ENCODE peak calls at places on chromosomes 1 and 21, in four cellular contexts. V is NCI-H1694; H is fibroblast of pulmonary artery; W is CD8-positive, alpha-beta memory T cell. D is an unnamed sample.

GRCh38 chr1:214632091-214632490 is 29.1 kb downstream of the CENPF start:
- DNase-seq in V (no peak), H (no peak), W (peak), D (no peak)

GRCh38 chr1:241579434-241579833 is 47.3 kb downstream of the KMO start:
- DNase-seq in V (no peak), H (no peak), W (no peak), D (no peak)

GRCh38 chr1:227780101-227781044 is 35.1 kb upstream of the PRSS38 start:
- DNase-seq in V (peak), H (no peak), W (no peak), D (peak)

GRCh38 chr21:26117324-26117971 is 53.1 kb downstream of the APP start:
- DNase-seq in V (no peak), H (no peak), W (no peak), D (no peak)

GRCh38 chr1:151946366-151946764 is 37.1 kb upstream of the THEM4 start:
- DNase-seq in V (no peak), H (peak), W (no peak), D (no peak)

GRCh38 chr1:230772457-230773395 is 25.5 kb downstream of the CAPN9 start:
- DNase-seq in V (no peak), H (peak), W (no peak), D (no peak)

GRCh38 chr21:32306021-32306780 is 7.5 kb downstream of the MRAP start:
- DNase-seq in V (no peak), H (no peak), W (no peak), D (no peak)

GRCh38 chr1:14292533-14292932 is 306.0 kb upstream of the KAZN start:
- DNase-seq in V (no peak), H (no peak), W (no peak), D (no peak)

GRCh38 chr1:34122080-34122479 is 43.0 kb downstream of the CSMD2 start:
- DNase-seq in V (no peak), H (no peak), W (no peak), D (no peak)

GRCh38 chr1:110338200-110339039 is 757 bp upstream of the RBM15 start:
- DNase-seq in V (peak), H (no peak), W (peak), D (peak)

GRCh38 chr1:204528677-204529076 is 12.5 kb downstream of the MDM4 start:
- DNase-seq in V (no peak), H (no peak), W (no peak), D (no peak)

GRCh38 chr1:39720094-39720999 is 18.3 kb upstream of the PPIE start:
- DNase-seq in V (peak), H (peak), W (peak), D (no peak)

GRCh38 chr1:17207046-17207445 is 2.1 kb downstream of the PADI1 start:
- DNase-seq in V (no peak), H (no peak), W (no peak), D (no peak)

GRCh38 chr1:108050134-108050533 is 85.2 kb upstream of the VAV3 start:
- DNase-seq in V (no peak), H (no peak), W (no peak), D (peak)

GRCh38 chr1:111045033-111045722 is 81.5 kb upstream of the LRIF1 start:
- DNase-seq in V (no peak), H (peak), W (no peak), D (no peak)

GRCh38 chr1:174023438-174023837 is 1.3 kb upstream of the RC3H1 start:
- DNase-seq in V (no peak), H (peak), W (peak), D (no peak)

GRCh38 chr1:217369996-217370551 is 260.8 kb downstream of the GPATCH2 start:
- DNase-seq in V (no peak), H (no peak), W (no peak), D (no peak)

GRCh38 chr1:213162338-213162737 is 111.3 kb downstream of the RPS6KC1 start:
- DNase-seq in V (no peak), H (peak), W (no peak), D (no peak)

GRCh38 chr1:91397605-91398004 is 7.0 kb downstream of the HFM1 start:
- DNase-seq in V (no peak), H (no peak), W (no peak), D (no peak)

D was measured in cardiac septum.